ENCODE peak calls at places on chromosomes 4 and X, in four cellular contexts. One of them, this sample, is unnamed.

GRCh38 chr4:110046588-110047049 is 133.9 kb downstream of the EGF start:
- DNase-seq in IMR-90: peak
- DNase-seq in neuronal stem cell: no peak
- DNase-seq in mesenchymal stem cell: peak
- DNase-seq in this sample: no peak

GRCh38 chrX:150406559-150406958 is 43.4 kb downstream of the MAMLD1 start:
- DNase-seq in IMR-90: peak
- DNase-seq in neuronal stem cell: no peak
- DNase-seq in mesenchymal stem cell: no peak
- DNase-seq in this sample: no peak

GRCh38 chr4:8474856-8475255 is 34.3 kb downstream of the TRMT44 start:
- DNase-seq in IMR-90: no peak
- DNase-seq in neuronal stem cell: no peak
- DNase-seq in mesenchymal stem cell: no peak
- DNase-seq in this sample: no peak

GRCh38 chrX:7346021-7346420 is 198.1 kb upstream of the PUDP start:
- DNase-seq in IMR-90: peak
- DNase-seq in neuronal stem cell: no peak
- DNase-seq in mesenchymal stem cell: no peak
- DNase-seq in this sample: no peak

GRCh38 chr4:163448541-163449203 is 24.9 kb downstream of the TKTL2 start:
- DNase-seq in IMR-90: peak
- DNase-seq in neuronal stem cell: no peak
- DNase-seq in mesenchymal stem cell: peak
- DNase-seq in this sample: no peak

GRCh38 chrX:30971761-30972603 is 82.9 kb upstream of the TAB3 start:
- DNase-seq in IMR-90: peak
- DNase-seq in neuronal stem cell: peak
- DNase-seq in mesenchymal stem cell: peak
- DNase-seq in this sample: peak

GRCh38 chrX:13028871-13029336 is 15.5 kb downstream of the FAM9C start:
- DNase-seq in IMR-90: no peak
- DNase-seq in neuronal stem cell: no peak
- DNase-seq in mesenchymal stem cell: no peak
- DNase-seq in this sample: peak

GRCh38 chrX:18041656-18042055 is 179.0 kb downstream of the BEND2 start:
- DNase-seq in IMR-90: no peak
- DNase-seq in neuronal stem cell: no peak
- DNase-seq in mesenchymal stem cell: no peak
- DNase-seq in this sample: no peak

GRCh38 chrX:31136144-31136572 is 64.3 kb upstream of the FTHL17 start:
- DNase-seq in IMR-90: no peak
- DNase-seq in neuronal stem cell: no peak
- DNase-seq in mesenchymal stem cell: no peak
- DNase-seq in this sample: no peak

GRCh38 chrX:115616943-115617563 is 56.1 kb downstream of the PLS3 start:
- DNase-seq in IMR-90: peak
- DNase-seq in neuronal stem cell: no peak
- DNase-seq in mesenchymal stem cell: peak
- DNase-seq in this sample: no peak

GRCh38 chrX:56564921-56565861 is 1.8 kb downstream of the UBQLN2 start:
- DNase-seq in IMR-90: peak
- DNase-seq in neuronal stem cell: peak
- DNase-seq in mesenchymal stem cell: no peak
- DNase-seq in this sample: no peak

GRCh38 chrX:46294234-46294633 is 251.0 kb downstream of the ZNF674 start:
- DNase-seq in IMR-90: no peak
- DNase-seq in neuronal stem cell: no peak
- DNase-seq in mesenchymal stem cell: peak
- DNase-seq in this sample: no peak

GRCh38 chr4:28557755-28558154 is 1697.1 kb downstream of the STIM2 start:
- DNase-seq in IMR-90: peak
- DNase-seq in neuronal stem cell: no peak
- DNase-seq in mesenchymal stem cell: peak
- DNase-seq in this sample: no peak

GRCh38 chr4:67152976-67153375 is 392.3 kb downstream of the CENPC start:
- DNase-seq in IMR-90: no peak
- DNase-seq in neuronal stem cell: no peak
- DNase-seq in mesenchymal stem cell: no peak
- DNase-seq in this sample: no peak

GRCh38 chr4:139977838-139978604 is 176.0 kb downstream of the MAML3 start:
- DNase-seq in IMR-90: no peak
- DNase-seq in neuronal stem cell: no peak
- DNase-seq in mesenchymal stem cell: no peak
- DNase-seq in this sample: no peak

GRCh38 chrX:1261285-1261684 is 7.3 kb upstream of the CSF2RA start:
- DNase-seq in IMR-90: no peak
- DNase-seq in neuronal stem cell: peak
- DNase-seq in mesenchymal stem cell: no peak
- DNase-seq in this sample: peak
- H2BK120ac ChIP-seq in IMR-90: no peak
- H2BK120ac ChIP-seq in neuronal stem cell: no peak
- H2BK120ac ChIP-seq in mesenchymal stem cell: no peak
- H2BK120ac ChIP-seq in this sample: no peak

GRCh38 chr4:10348241-10348640 is 109.0 kb downstream of the ZNF518B start:
- DNase-seq in IMR-90: no peak
- DNase-seq in neuronal stem cell: no peak
- DNase-seq in mesenchymal stem cell: no peak
- DNase-seq in this sample: no peak

GRCh38 chr4:10353110-10353509 is 104.1 kb downstream of the ZNF518B start:
- DNase-seq in IMR-90: no peak
- DNase-seq in neuronal stem cell: no peak
- DNase-seq in mesenchymal stem cell: no peak
- DNase-seq in this sample: no peak

GRCh38 chr4:10354746-10355145 is 102.5 kb downstream of the ZNF518B start:
- DNase-seq in IMR-90: no peak
- DNase-seq in neuronal stem cell: no peak
- DNase-seq in mesenchymal stem cell: no peak
- DNase-seq in this sample: no peak

DNA sequence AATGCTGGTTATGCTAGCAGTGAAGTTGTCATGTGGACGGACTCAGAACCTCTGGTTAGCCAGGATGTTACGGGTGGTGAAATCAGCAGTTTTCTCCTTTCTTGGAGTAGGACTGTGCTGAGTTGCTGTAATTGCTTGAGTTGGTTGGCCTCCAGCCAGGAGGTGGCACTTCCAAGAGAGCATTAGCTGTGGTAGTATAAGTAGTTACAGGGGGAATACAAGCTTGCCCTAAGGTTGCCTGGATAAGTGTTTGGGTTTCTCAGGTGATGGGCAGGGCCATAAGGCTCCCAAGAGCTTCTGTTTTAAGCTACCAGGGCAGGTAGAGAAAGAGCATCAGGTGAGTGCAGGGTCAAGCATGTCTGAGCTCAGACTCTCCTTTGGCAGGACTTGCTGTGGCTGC is 103.0 kb downstream of the ZNF518B start:
- DNase-seq in IMR-90: no peak
- DNase-seq in neuronal stem cell: no peak
- DNase-seq in mesenchymal stem cell: no peak
- DNase-seq in this sample: no peak
- H3K18ac ChIP-seq in IMR-90: no peak
- H3K18ac ChIP-seq in neuronal stem cell: no peak
- H3K18ac ChIP-seq in mesenchymal stem cell: no peak
- H3K18ac ChIP-seq in this sample: no peak

GRCh38 chr4:146288188-146288587 is 73.8 kb downstream of the REELD1 start:
- DNase-seq in IMR-90: no peak
- DNase-seq in neuronal stem cell: no peak
- DNase-seq in mesenchymal stem cell: no peak
- DNase-seq in this sample: no peak
- H2BK120ac ChIP-seq in IMR-90: no peak
- H2BK120ac ChIP-seq in neuronal stem cell: no peak
- H2BK120ac ChIP-seq in mesenchymal stem cell: no peak
- H2BK120ac ChIP-seq in this sample: no peak

GRCh38 chrX:50769389-50770063 is 44.5 kb downstream of the SHROOM4 start:
- DNase-seq in IMR-90: no peak
- DNase-seq in neuronal stem cell: no peak
- DNase-seq in mesenchymal stem cell: no peak
- DNase-seq in this sample: no peak
- H3K18ac ChIP-seq in IMR-90: no peak
- H3K18ac ChIP-seq in neuronal stem cell: no peak
- H3K18ac ChIP-seq in mesenchymal stem cell: no peak
- H3K18ac ChIP-seq in this sample: no peak

GRCh38 chrX:40644821-40645358 is 2.5 kb downstream of the CXorf38 start:
- DNase-seq in IMR-90: peak
- DNase-seq in neuronal stem cell: no peak
- DNase-seq in mesenchymal stem cell: peak
- DNase-seq in this sample: no peak

GRCh38 chrX:40644175-40644574 is 3.2 kb downstream of the CXorf38 start:
- DNase-seq in IMR-90: peak
- DNase-seq in neuronal stem cell: no peak
- DNase-seq in mesenchymal stem cell: peak
- DNase-seq in this sample: no peak

GRCh38 chrX:40651620-40652223 is 4.4 kb upstream of the CXorf38 start:
- DNase-seq in IMR-90: peak
- DNase-seq in neuronal stem cell: peak
- DNase-seq in mesenchymal stem cell: peak
- DNase-seq in this sample: peak

GRCh38 chrX:40647307-40648197 is at the start of gene CXorf38:
- DNase-seq in IMR-90: peak
- DNase-seq in neuronal stem cell: peak
- DNase-seq in mesenchymal stem cell: peak
- DNase-seq in this sample: peak

GRCh38 chrX:40646489-40647306 is 663 bp downstream of the CXorf38 start:
- DNase-seq in IMR-90: peak
- DNase-seq in neuronal stem cell: peak
- DNase-seq in mesenchymal stem cell: peak
- DNase-seq in this sample: no peak
- H2BK120ac ChIP-seq in IMR-90: no peak
- H2BK120ac ChIP-seq in neuronal stem cell: no peak
- H2BK120ac ChIP-seq in mesenchymal stem cell: peak
- H2BK120ac ChIP-seq in this sample: no peak

GRCh38 chr4:41981456-41981855 is at the start of gene DCAF4L1:
- DNase-seq in IMR-90: no peak
- DNase-seq in neuronal stem cell: no peak
- DNase-seq in mesenchymal stem cell: no peak
- DNase-seq in this sample: no peak
- H3K18ac ChIP-seq in IMR-90: no peak
- H3K18ac ChIP-seq in neuronal stem cell: no peak
- H3K18ac ChIP-seq in mesenchymal stem cell: no peak
- H3K18ac ChIP-seq in this sample: peak

GRCh38 chrX:92209936-92210335 is 430.8 kb downstream of the PCDH11X start:
- DNase-seq in IMR-90: no peak
- DNase-seq in neuronal stem cell: no peak
- DNase-seq in mesenchymal stem cell: no peak
- DNase-seq in this sample: peak
- H2BK120ac ChIP-seq in IMR-90: no peak
- H2BK120ac ChIP-seq in neuronal stem cell: no peak
- H2BK120ac ChIP-seq in mesenchymal stem cell: no peak
- H2BK120ac ChIP-seq in this sample: no peak

GRCh38 chrX:40434947-40435346 is 145.8 kb upstream of the ATP6AP2 start:
- DNase-seq in IMR-90: peak
- DNase-seq in neuronal stem cell: no peak
- DNase-seq in mesenchymal stem cell: peak
- DNase-seq in this sample: peak
- H3K18ac ChIP-seq in IMR-90: no peak
- H3K18ac ChIP-seq in neuronal stem cell: peak
- H3K18ac ChIP-seq in mesenchymal stem cell: no peak
- H3K18ac ChIP-seq in this sample: peak

GRCh38 chrX:50431623-50432022 is 39.0 kb downstream of the DGKK start:
- DNase-seq in IMR-90: no peak
- DNase-seq in neuronal stem cell: no peak
- DNase-seq in mesenchymal stem cell: no peak
- DNase-seq in this sample: no peak
- H2BK120ac ChIP-seq in IMR-90: no peak
- H2BK120ac ChIP-seq in neuronal stem cell: no peak
- H2BK120ac ChIP-seq in mesenchymal stem cell: no peak
- H2BK120ac ChIP-seq in this sample: no peak

This sample was measured in H9.